ENCODE peak calls at places on chromosomes 16 and 17, in six cellular contexts. S is tibial nerve, T is GM23248, A is H9, U is fibroblast of lung, C is pancreas. H is an unnamed sample. For H3K4me1 and H3K27me3, the result is how much of the 10 kb centered on the place peaks cover.

GRCh38 chr17:19733953-19734526 is 14.1 kb downstream of the ALDH3A1 start:
- DNase-seq in S (no peak), T (no peak), A (no peak), U (no peak), C (no peak), H (no peak)

GRCh38 chr17:385836-386144 is 33.2 kb upstream of the RPH3AL start:
- DNase-seq in S (no peak), T (no peak), A (no peak), U (no peak), C (no peak), H (no peak)

GRCh38 chr16:65728172-65728571 is 606.3 kb upstream of the CDH11 start:
- DNase-seq in S (no peak), T (no peak), A (peak), U (no peak), C (no peak), H (peak)

GRCh38 chr17:51351890-51352289 is 91.5 kb downstream of the UTP18 start:
- DNase-seq in S (no peak), T (peak), A (no peak), U (peak), C (no peak), H (no peak)

GRCh38 chr17:78257810-78258322 is 26.4 kb downstream of the TMEM235 start:
- DNase-seq in S (no peak), T (no peak), A (no peak), U (peak), C (no peak), H (no peak)

GRCh38 chr17:46143827-46144236 is 49.4 kb downstream of the KANSL1 start:
- DNase-seq in S (no peak), T (no peak), A (no peak), U (no peak), C (no peak), H (no peak)

GRCh38 chr16:88070341-88070740 is 119.1 kb downstream of the BANP start:
- DNase-seq in S (no peak), T (no peak), A (no peak), U (no peak), C (peak), H (no peak)

GRCh38 chr17:1275962-1276736 is 3.3 kb upstream of the TRARG1 start:
- DNase-seq in S (peak), T (peak), A (peak), U (peak), C (peak), H (no peak)

GRCh38 chr17:50347087-50347893 is 1.4 kb downstream of the XYLT2 start:
- DNase-seq in S (no peak), T (peak), A (peak), U (no peak), C (peak), H (no peak)

GRCh38 chr16:935684-936083 is 35.1 kb downstream of the LMF1 start:
- DNase-seq in S (no peak), T (no peak), A (no peak), U (no peak), C (no peak), H (no peak)

GRCh38 chr17:39062846-39063680 is 88.4 kb downstream of the PLXDC1 start:
- DNase-seq in S (no peak), T (peak), A (no peak), U (no peak), C (no peak), H (no peak)

GRCh38 chr16:54525104-54525503 is 238.5 kb upstream of the IRX3 start:
- DNase-seq in S (no peak), T (no peak), A (no peak), U (no peak), C (no peak), H (no peak)

GRCh38 chr17:16491703-16492612 is at the start of gene LRRC75A:
- DNase-seq in S (no peak), T (peak), A (peak), U (peak), C (peak), H (no peak)

GRCh38 chr17:17792551-17793377 is 44.0 kb downstream of the SREBF1 start:
- DNase-seq in S (no peak), T (peak), A (peak), U (peak), C (no peak), H (no peak)

GRCh38 chr16:2428051-2428786 is 1.0 kb upstream of the CCNF start:
- DNase-seq in S (peak), T (peak), A (peak), U (peak), C (peak), H (no peak)

GRCh38 chr16:2429037-2429770 is at the start of gene CCNF:
- DNase-seq in S (peak), T (peak), A (peak), U (peak), C (peak), H (peak)

GRCh38 chr16:2428787-2429036 is 535 bp upstream of the CCNF start:
- DNase-seq in S (no peak), T (no peak), A (no peak), U (no peak), C (no peak), H (no peak)

GRCh38 chr16:2432286-2432685 is 3.0 kb downstream of the CCNF start:
- DNase-seq in S (no peak), T (no peak), A (no peak), U (no peak), C (no peak), H (no peak)

DNA sequence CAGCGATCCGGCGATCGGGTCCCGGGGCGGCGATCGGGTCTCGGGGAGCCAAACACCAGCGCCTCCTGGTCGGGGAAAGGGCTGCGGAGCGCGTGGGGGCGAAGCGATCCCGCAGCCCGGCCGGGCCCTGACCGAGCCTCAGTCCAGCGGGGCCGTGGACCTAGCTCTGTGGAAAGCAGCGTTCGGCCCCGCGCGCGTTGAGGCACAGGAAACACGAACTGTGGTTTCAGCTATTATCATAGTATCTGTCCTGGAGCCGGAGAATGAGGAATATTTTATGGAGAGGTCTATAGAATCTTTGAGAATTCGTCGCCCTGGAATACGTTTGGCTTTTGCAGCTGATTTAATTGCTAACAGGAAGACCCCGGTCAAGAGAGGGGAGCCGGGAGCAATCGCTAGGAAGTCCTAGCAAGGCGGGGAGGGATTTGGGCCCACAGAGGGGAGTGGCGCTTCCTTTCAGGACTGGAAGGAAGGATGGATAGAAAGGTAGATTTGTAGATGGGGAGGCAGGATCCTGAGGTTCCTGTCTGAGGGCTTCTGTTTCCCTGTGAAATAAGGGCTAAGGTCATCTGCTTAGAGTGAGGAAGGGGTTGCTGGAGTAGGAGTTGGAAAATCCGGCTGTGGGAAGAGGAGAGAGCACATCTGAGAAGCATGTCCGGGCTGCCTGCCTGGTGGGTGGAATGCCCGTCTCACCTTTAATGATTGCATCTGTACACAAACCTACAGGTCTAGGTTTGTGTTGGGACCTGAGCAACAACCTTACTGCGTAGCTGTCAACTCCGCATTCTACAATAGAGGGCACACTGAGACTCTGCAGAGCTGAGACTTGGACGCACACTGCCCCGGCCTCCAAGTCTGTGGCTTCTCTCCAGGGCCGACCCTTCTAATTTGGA is 770 bp downstream of the CCNF start:
- DNase-seq in S (no peak), T (peak), A (no peak), U (peak), C (no peak), H (no peak)
- H3K4me1 ChIP-seq in S (under half), T (under half), A (under half), U (under half), C (under half), H (under half)

GRCh38 chr17:76138896-76139248 is 2.2 kb downstream of the FOXJ1 start:
- DNase-seq in S (no peak), T (no peak), A (peak), U (no peak), C (no peak), H (no peak)

GRCh38 chr17:76141212-76142043 is at the start of gene FOXJ1:
- DNase-seq in S (peak), T (peak), A (peak), U (peak), C (peak), H (peak)

GRCh38 chr17:76139261-76139752 is 1.7 kb downstream of the FOXJ1 start:
- DNase-seq in S (no peak), T (no peak), A (peak), U (no peak), C (peak), H (no peak)

GRCh38 chr17:76140661-76141211 is 309 bp downstream of the FOXJ1 start:
- DNase-seq in S (no peak), T (no peak), A (no peak), U (no peak), C (no peak), H (no peak)

GRCh38 chr17:76139801-76140660 is 1.0 kb downstream of the FOXJ1 start:
- DNase-seq in S (no peak), T (peak), A (peak), U (no peak), C (peak), H (no peak)
- H3K27me3 ChIP-seq in S (half or more), T (under half), A (under half), U (half or more), C (under half), H (under half)

DNA sequence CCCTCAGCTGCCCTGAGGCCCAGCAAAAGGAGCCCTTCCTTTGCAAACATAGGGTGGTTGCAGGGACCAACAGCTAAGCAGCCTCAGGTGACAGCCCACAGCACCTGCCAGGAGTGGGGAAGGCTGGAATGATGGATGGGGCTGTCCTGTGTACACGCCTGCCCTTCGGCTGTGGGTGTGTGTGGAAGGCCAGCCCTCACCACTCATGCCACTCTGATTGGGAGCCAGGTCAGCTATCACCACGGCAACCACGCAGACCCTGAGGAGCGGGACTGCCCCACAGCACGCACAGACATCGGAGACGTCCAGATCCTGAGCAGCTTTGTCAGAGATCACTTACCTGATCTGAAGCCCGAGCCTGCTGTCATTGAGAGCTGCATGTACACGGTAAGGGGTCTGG is 11.9 kb downstream of the PIPOX start:
- DNase-seq in S (no peak), T (no peak), A (no peak), U (no peak), C (no peak), H (no peak)
- H3K4me1 ChIP-seq in S (under half), T (under half), A (under half), U (under half), C (under half), H (under half)

DNA sequence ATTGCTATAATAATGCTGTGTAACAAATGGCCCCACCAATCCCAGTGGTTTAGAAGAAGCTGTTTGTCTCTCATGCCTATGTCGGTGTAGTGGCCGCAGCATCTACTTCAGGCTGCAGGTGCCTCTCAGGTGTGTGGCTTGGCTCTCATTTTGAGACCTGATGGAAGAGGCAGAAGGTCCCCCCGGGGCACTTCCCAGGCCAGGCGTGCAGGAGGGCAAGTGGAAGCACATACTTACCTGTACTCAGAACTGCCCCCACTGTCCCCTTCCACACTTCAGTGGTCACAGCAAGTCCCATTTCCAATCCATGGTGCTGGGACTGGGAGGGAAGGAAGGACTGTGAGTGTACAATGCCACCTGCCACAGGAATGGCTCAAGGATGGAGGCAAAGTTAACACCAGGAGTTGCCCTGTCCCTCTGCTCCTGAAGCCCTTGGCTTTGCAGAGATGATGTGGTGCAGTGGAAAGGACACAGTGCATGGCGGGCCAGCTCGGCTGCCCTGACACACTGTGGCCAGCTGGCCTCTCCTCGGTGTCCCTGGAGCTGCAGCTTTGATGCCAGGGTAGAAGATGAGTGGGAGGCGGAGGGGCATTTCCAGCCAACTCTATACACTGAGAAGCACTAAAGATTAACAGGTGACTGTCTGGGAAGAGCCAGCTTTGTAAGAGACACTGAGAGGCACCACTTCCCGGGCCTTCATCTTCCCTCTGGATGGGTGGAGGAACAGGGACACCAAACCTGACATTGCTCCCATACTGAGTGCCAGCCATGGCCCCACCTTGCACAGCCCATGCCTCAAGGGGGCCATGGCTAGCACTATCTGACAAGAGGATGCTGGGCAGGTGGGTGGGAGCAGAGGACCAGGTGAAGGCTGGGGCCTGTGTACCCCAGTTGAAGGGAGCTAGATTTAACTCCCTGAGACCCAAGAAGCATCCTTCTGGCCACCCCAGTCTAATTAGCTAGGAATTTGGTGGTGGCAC is 105.9 kb downstream of the METRNL start:
- DNase-seq in S (peak), T (no peak), A (peak), U (no peak), C (no peak), H (peak)
- H3K27me3 ChIP-seq in S (under half), T (under half), A (under half), U (under half), C (under half), H (under half)

DNA sequence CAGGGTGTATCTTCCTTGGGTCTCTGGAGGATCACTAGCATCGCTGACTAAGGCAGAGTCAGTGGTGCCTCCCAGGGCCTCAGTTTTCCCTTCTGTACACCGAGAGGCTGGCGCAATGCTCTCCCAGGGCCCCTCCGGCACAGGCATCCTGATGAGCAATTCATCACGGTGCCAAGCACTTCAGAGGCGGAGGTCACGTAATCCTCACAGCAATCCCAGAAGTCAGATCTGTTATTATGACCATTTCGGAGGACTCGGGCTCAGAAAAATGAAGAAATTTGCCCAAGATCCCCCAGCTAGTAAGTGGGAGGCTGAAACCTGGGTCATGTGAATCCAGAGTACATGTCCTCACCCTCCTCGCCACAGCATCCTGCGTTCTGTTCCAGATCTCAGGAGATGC is 46.5 kb downstream of the AIPL1 start:
- DNase-seq in S (no peak), T (no peak), A (no peak), U (no peak), C (no peak), H (no peak)
- H3K4me1 ChIP-seq in S (under half), T (under half), A (under half), U (under half), C (under half), H (under half)

DNA sequence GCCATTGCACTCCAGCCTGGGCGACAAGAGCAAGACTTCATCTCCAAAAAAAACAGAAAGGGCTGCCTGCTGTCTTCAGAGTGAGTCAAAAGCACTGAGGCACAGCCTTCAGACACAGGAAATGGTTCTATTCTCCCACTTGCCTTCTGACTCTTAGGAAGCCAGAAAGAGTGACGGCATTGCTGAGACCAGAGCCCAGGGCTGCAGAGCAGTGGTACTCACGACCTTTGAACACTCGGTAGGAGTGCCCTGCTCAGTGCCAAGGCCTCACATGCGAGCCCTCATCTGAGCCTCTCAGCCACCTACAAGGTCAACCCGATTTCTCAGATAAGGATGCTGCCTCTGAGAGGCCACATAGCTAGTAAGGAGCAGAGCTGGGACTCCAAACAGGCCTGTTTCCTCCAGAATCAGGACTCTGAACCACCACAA is 3.5 kb upstream of the ITGAE start:
- DNase-seq in S (no peak), T (no peak), A (no peak), U (no peak), C (no peak), H (no peak)
- H3K27me3 ChIP-seq in S (under half), T (under half), A (under half), U (under half), C (under half), H (under half)

DNA sequence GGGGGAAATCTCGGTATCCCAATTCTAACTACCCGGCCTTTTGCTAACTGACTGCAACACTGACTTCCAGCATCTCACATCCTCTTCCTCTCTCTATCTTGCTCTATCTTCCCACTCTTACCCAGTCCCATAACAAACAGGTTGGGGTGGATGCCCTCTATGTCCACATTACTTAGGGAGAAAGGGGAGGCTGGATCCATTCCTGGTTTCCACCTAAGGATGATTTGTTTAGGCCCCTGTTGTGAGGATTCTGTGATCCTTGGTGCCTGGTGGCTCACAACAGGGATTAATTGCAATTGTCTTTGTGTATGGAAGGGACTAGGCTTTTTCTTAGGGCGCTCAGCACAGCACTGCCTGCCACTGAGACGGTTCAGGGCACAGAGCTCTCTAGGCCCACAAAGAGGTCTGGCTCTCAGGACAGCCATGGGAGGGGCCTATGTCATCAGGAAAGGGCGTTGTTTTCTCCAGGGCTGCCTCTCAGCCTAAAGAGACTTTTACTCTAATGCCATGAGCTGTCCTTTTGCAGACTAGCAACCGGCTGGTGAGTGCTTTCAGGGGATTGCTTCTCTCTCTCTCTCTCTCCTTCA is 612.1 kb upstream of the SALL1 start:
- DNase-seq in S (no peak), T (no peak), A (peak), U (no peak), C (no peak), H (no peak)
- H3K4me1 ChIP-seq in S (under half), T (under half), A (under half), U (under half), C (under half), H (under half)

GRCh38 chr17:28144019-28144418 is 101.5 kb downstream of the NLK start:
- DNase-seq in S (no peak), T (no peak), A (no peak), U (no peak), C (no peak), H (no peak)

GRCh38 chr17:28142355-28142754 is 99.9 kb downstream of the NLK start:
- DNase-seq in S (no peak), T (no peak), A (no peak), U (no peak), C (no peak), H (no peak)

GRCh38 chr17:28147026-28147425 is 104.5 kb downstream of the NLK start:
- DNase-seq in S (no peak), T (no peak), A (no peak), U (peak), C (no peak), H (no peak)

GRCh38 chr17:28141783-28142182 is 99.3 kb downstream of the NLK start:
- DNase-seq in S (no peak), T (no peak), A (no peak), U (no peak), C (no peak), H (no peak)

GRCh38 chr17:28145348-28145747 is 102.9 kb downstream of the NLK start:
- DNase-seq in S (no peak), T (peak), A (no peak), U (no peak), C (no peak), H (no peak)
- H3K27me3 ChIP-seq in S (under half), T (under half), A (under half), U (under half), C (under half), H (under half)

DNA sequence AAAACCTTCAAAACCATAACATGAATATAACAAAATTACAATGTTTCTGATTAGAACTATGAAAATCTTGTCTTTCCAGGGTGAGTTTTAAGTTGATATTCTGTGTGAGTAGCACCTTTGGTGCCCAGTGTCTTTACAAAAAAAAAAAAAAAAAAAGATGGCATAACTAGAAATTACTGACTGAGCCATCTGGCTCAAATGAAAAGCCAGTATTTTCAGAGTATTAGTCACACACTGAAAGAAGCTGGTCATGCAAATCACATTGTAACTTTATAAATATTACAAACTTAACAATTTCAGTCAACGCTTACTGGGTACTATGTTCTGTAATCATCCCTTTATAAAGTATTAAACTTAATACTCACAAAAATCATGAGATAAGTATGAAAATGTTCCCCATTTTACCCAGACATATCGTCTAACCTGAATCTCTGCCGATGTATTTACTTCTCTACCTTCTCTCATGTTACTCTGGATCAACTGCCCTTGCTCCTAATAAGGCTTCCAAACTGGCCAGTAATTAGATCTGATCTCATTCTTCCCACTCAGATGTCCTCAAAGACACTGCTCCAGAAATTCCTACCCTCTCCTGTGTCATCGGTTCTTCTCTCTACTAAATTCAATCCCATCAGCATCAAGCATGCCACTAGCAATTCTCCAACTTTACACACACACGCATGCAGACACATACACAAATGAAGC is 25.4 kb downstream of the UBE2G1 start:
- DNase-seq in S (no peak), T (peak), A (no peak), U (no peak), C (no peak), H (no peak)
- H3K4me1 ChIP-seq in S (under half), T (under half), A (under half), U (under half), C (under half), H (under half)

H was measured in breast epithelium.